ENCODE peak calls at places on chromosomes 3 and 15, in nine cellular contexts. J, V, Q, B, K, I, P, W and U are unnamed samples.

GRCh38 chr3:39101022-39101689 is 6.3 kb downstream of the GORASP1 start:
- DNase-seq in Q (no peak), W (no peak), J (peak; percentile 26), P (no peak), K (peak; percentile 37), V (no peak), B (peak; percentile 36), I (no peak), U (no peak)

GRCh38 chr3:124969190-124969589 is 34.6 kb upstream of the MUC13 start:
- DNase-seq in V (no peak), W (no peak), B (no peak), P (no peak), J (no peak), Q (no peak), K (no peak), I (no peak), U (no peak)

GRCh38 chr15:39639037-39639436 is 58.2 kb downstream of the THBS1 start:
- DNase-seq in V (no peak), Q (no peak), J (no peak), K (no peak), W (no peak), P (no peak), B (no peak), I (no peak), U (no peak)

GRCh38 chr3:155809181-155809580 is 3.1 kb upstream of the C3orf33 start:
- DNase-seq in Q (no peak), B (no peak), I (no peak), V (no peak), J (no peak), W (no peak), K (no peak), P (no peak), U (no peak)

GRCh38 chr3:52213005-52213404 is 12.4 kb downstream of the TLR9 start:
- DNase-seq in P (no peak), I (no peak), W (no peak), K (no peak), J (no peak), V (no peak), Q (no peak), B (no peak), U (no peak)

GRCh38 chr3:66423791-66424190 is 77.0 kb downstream of the LRIG1 start:
- DNase-seq in J (no peak), K (no peak), Q (no peak), W (no peak), P (no peak), B (no peak), V (no peak), I (no peak), U (peak; percentile 58)

GRCh38 chr15:57280464-57280863 is 95.8 kb upstream of the CGNL1 start:
- DNase-seq in J (no peak), I (no peak), V (no peak), W (no peak), P (no peak), B (no peak), K (no peak), Q (no peak), U (no peak)

GRCh38 chr3:134350266-134350665 is 24.0 kb downstream of the AMOTL2 start:
- DNase-seq in Q (no peak), I (no peak), B (no peak), V (no peak), W (no peak), P (no peak), J (no peak), K (no peak), U (no peak)

GRCh38 chr15:63601026-63601726 is 4.0 kb downstream of the FBXL22 start:
- DNase-seq in W (no peak), J (peak; percentile 51), K (peak; percentile 55), Q (peak; percentile 24), B (no peak), P (no peak), I (no peak), V (no peak), U (no peak)

GRCh38 chr3:98788651-98789050 is 25.5 kb downstream of the ST3GAL6 start:
- DNase-seq in P (no peak), J (no peak), I (no peak), K (no peak), W (no peak), Q (no peak), V (no peak), B (no peak), U (no peak)

GRCh38 chr3:27824312-27825200 is 102.4 kb upstream of the EOMES start:
- DNase-seq in W (no peak), B (no peak), K (no peak), J (no peak), Q (no peak), P (no peak), I (no peak), V (no peak), U (no peak)

GRCh38 chr3:105555206-105555605 is 188.5 kb downstream of the ALCAM start:
- DNase-seq in V (no peak), K (no peak), B (no peak), W (no peak), P (no peak), Q (no peak), I (no peak), J (no peak), U (no peak)

GRCh38 chr3:115624029-115624645 is 827 bp downstream of the GAP43 start:
- DNase-seq in W (no peak), V (no peak), K (no peak), J (no peak), I (no peak), Q (no peak), B (no peak), P (no peak), U (no peak)